ENCODE peak calls at places on chromosomes 6 and 20, in eight cellular contexts. W, B, L, J, P, E, I and C are unnamed samples.

GRCh38 chr6:134689676-134690447 is 260.0 kb downstream of the ALDH8A1 start:
- DNase-seq in W (no peak), B (peak), L (no peak), J (no peak), P (no peak), E (no peak), I (no peak), C (peak)

GRCh38 chr6:145028144-145028818 is 707.0 kb downstream of the EPM2A start:
- DNase-seq in W (peak), B (no peak), L (peak), J (peak), P (peak), E (no peak), I (peak), C (peak)

GRCh38 chr6:5132741-5133140 is 47.6 kb downstream of the PPP1R3G start:
- DNase-seq in W (no peak), B (peak), L (no peak), J (peak), P (no peak), E (peak), I (no peak), C (no peak)

GRCh38 chr6:117504478-117505144 is 22.1 kb downstream of the DCBLD1 start:
- DNase-seq in W (no peak), B (no peak), L (no peak), J (no peak), P (no peak), E (no peak), I (no peak), C (no peak)

GRCh38 chr6:131929227-131929626 is 21.9 kb downstream of the CCN2 start:
- DNase-seq in W (no peak), B (no peak), L (no peak), J (no peak), P (peak), E (no peak), I (no peak), C (no peak)

GRCh38 chr20:37301120-37301519 is 11.7 kb downstream of the MANBAL start:
- DNase-seq in W (no peak), B (no peak), L (no peak), J (no peak), P (no peak), E (no peak), I (no peak), C (no peak)

GRCh38 chr6:131524695-131525336 is 48.2 kb upstream of the ARG1 start:
- DNase-seq in W (no peak), B (no peak), L (no peak), J (no peak), P (no peak), E (no peak), I (no peak), C (no peak)

GRCh38 chr20:41508335-41508734 is 109.8 kb downstream of the CHD6 start:
- DNase-seq in W (no peak), B (no peak), L (no peak), J (no peak), P (no peak), E (no peak), I (no peak), C (no peak)

GRCh38 chr6:39118921-39119320 is 3.9 kb upstream of the SAYSD1 start:
- DNase-seq in W (no peak), B (no peak), L (no peak), J (no peak), P (no peak), E (no peak), I (no peak), C (no peak)

GRCh38 chr6:72639920-72640621 is 18.2 kb downstream of the KCNQ5 start:
- DNase-seq in W (no peak), B (no peak), L (no peak), J (no peak), P (no peak), E (no peak), I (no peak), C (no peak)

GRCh38 chr6:11711994-11712698 is 66.5 kb downstream of the ADTRP start:
- DNase-seq in W (no peak), B (no peak), L (no peak), J (no peak), P (no peak), E (no peak), I (no peak), C (no peak)

GRCh38 chr6:107066697-107067659 is 39.0 kb downstream of the MTRES1 start:
- DNase-seq in W (no peak), B (no peak), L (no peak), J (no peak), P (no peak), E (no peak), I (no peak), C (no peak)

GRCh38 chr20:62642666-62643520 is 590 bp downstream of the SLCO4A1 start:
- DNase-seq in W (peak), B (no peak), L (peak), J (no peak), P (peak), E (no peak), I (peak), C (peak)